ENCODE peak calls at places on chromosomes 6 and 20, in six cellular contexts. G is fibroblast of mammary gland, H is cardiac muscle cell, R is Peyer's patch, T is dorsolateral prefrontal cortex, F is endodermal cell. Q is an unnamed sample.

GRCh38 chr6:166469426-166469961 is 86.8 kb upstream of the MPC1 start:
- DNase-seq in G (no peak), H (no peak), R (no peak), T (no peak), F (no peak), Q (no peak)

GRCh38 chr20:1891263-1892121 is 3.7 kb upstream of the SIRPA start:
- DNase-seq in G (no peak), H (no peak), R (no peak), T (no peak), F (peak), Q (no peak)

GRCh38 chr6:150898390-150899170 is 33.1 kb downstream of the MTHFD1L start:
- DNase-seq in G (peak), H (no peak), R (no peak), T (no peak), F (no peak), Q (no peak)

GRCh38 chr6:5025911-5026819 is 22.3 kb upstream of the RPP40 start:
- DNase-seq in G (peak), H (peak), R (peak), T (no peak), F (peak), Q (no peak)

GRCh38 chr20:38225900-38226263 is 34.7 kb downstream of the KIAA1755 start:
- DNase-seq in G (no peak), H (peak), R (no peak), T (no peak), F (no peak), Q (no peak)

GRCh38 chr6:56243518-56244070 is 3.8 kb downstream of the COL21A1 start:
- DNase-seq in G (no peak), H (no peak), R (no peak), T (no peak), F (no peak), Q (no peak)

GRCh38 chr6:6678185-6678671 is 89.7 kb downstream of the LY86 start:
- DNase-seq in G (peak), H (peak), R (peak), T (no peak), F (peak), Q (no peak)

GRCh38 chr6:20688710-20689500 is 154.6 kb downstream of the CDKAL1 start:
- DNase-seq in G (peak), H (peak), R (no peak), T (no peak), F (peak), Q (no peak)

GRCh38 chr6:44054635-44055559 is 72.4 kb downstream of the MRPL14 start:
- DNase-seq in G (peak), H (no peak), R (no peak), T (no peak), F (no peak), Q (no peak)

GRCh38 chr6:39517763-39518162 is 195.3 kb upstream of the KCNK16 start:
- DNase-seq in G (no peak), H (peak), R (no peak), T (no peak), F (no peak), Q (no peak)

GRCh38 chr20:63011798-63012197 is 5.0 kb upstream of the BHLHE23 start:
- DNase-seq in G (no peak), H (no peak), R (no peak), T (no peak), F (no peak), Q (no peak)

GRCh38 chr6:168387426-168387825 is 53.6 kb upstream of the SMOC2 start:
- DNase-seq in G (no peak), H (no peak), R (no peak), T (no peak), F (no peak), Q (no peak)

GRCh38 chr6:131015630-131016263 is 47.3 kb downstream of the EPB41L2 start:
- DNase-seq in G (peak), H (peak), R (no peak), T (no peak), F (no peak), Q (no peak)

GRCh38 chr20:52494244-52494643 is 302.7 kb upstream of the ZFP64 start:
- DNase-seq in G (peak), H (peak), R (no peak), T (no peak), F (no peak), Q (peak)

GRCh38 chr20:2237059-2237458 is 58.7 kb upstream of the TGM3 start:
- DNase-seq in G (peak), H (peak), R (peak), T (peak), F (peak), Q (peak)

GRCh38 chr6:117206951-117207687 is 58.2 kb upstream of the VGLL2 start:
- DNase-seq in G (no peak), H (no peak), R (no peak), T (no peak), F (peak), Q (no peak)

GRCh38 chr6:52553158-52553557 is 23.7 kb downstream of the TRAM2 start:
- DNase-seq in G (no peak), H (no peak), R (no peak), T (no peak), F (no peak), Q (no peak)

GRCh38 chr20:18985551-18985950 is 172.0 kb downstream of the SCP2D1 start:
- DNase-seq in G (no peak), H (no peak), R (no peak), T (no peak), F (no peak), Q (no peak)

GRCh38 chr6:47064274-47064673 is 22.1 kb upstream of the ADGRF1 start:
- DNase-seq in G (no peak), H (no peak), R (no peak), T (no peak), F (no peak), Q (no peak)

GRCh38 chr20:8790442-8791074 is 278.3 kb upstream of the PLCB4 start:
- DNase-seq in G (peak), H (peak), R (peak), T (no peak), F (peak), Q (peak)

GRCh38 chr6:96620851-96621250 is 57.9 kb downstream of the FHL5 start:
- DNase-seq in G (no peak), H (no peak), R (no peak), T (no peak), F (no peak), Q (no peak)

GRCh38 chr6:56725257-56725656 is 82.6 kb upstream of the DST start:
- DNase-seq in G (no peak), H (no peak), R (no peak), T (no peak), F (no peak), Q (no peak)

GRCh38 chr6:12870033-12870432 is 153.5 kb downstream of the PHACTR1 start:
- DNase-seq in G (no peak), H (no peak), R (no peak), T (no peak), F (no peak), Q (no peak)

GRCh38 chr6:111727798-111728197 is 122.1 kb upstream of the TRAF3IP2 start:
- DNase-seq in G (peak), H (peak), R (no peak), T (no peak), F (no peak), Q (no peak)

GRCh38 chr6:143984670-143985069 is 23.4 kb downstream of the PLAGL1 start:
- DNase-seq in G (no peak), H (no peak), R (no peak), T (no peak), F (no peak), Q (no peak)

GRCh38 chr6:40436685-40437604 is 150.2 kb downstream of the LRFN2 start:
- DNase-seq in G (peak), H (peak), R (no peak), T (no peak), F (no peak), Q (no peak)

GRCh38 chr6:129659590-129660345 is 50.2 kb downstream of the ARHGAP18 start:
- DNase-seq in G (no peak), H (peak), R (peak), T (no peak), F (no peak), Q (no peak)

GRCh38 chr6:128463942-128464341 is 56.5 kb downstream of the PTPRK start:
- DNase-seq in G (no peak), H (peak), R (no peak), T (no peak), F (no peak), Q (no peak)

GRCh38 chr6:90477366-90477765 is 109.5 kb downstream of the MAP3K7 start:
- DNase-seq in G (no peak), H (no peak), R (no peak), T (no peak), F (no peak), Q (no peak)

GRCh38 chr6:90479603-90479926 is 107.3 kb downstream of the MAP3K7 start:
- DNase-seq in G (no peak), H (no peak), R (no peak), T (no peak), F (no peak), Q (no peak)

GRCh38 chr6:90478789-90479602 is 107.9 kb downstream of the MAP3K7 start:
- DNase-seq in G (peak), H (peak), R (peak), T (peak), F (peak), Q (peak)

GRCh38 chr6:90483116-90483839 is 103.6 kb downstream of the MAP3K7 start:
- DNase-seq in G (peak), H (peak), R (no peak), T (no peak), F (peak), Q (no peak)

DNA sequence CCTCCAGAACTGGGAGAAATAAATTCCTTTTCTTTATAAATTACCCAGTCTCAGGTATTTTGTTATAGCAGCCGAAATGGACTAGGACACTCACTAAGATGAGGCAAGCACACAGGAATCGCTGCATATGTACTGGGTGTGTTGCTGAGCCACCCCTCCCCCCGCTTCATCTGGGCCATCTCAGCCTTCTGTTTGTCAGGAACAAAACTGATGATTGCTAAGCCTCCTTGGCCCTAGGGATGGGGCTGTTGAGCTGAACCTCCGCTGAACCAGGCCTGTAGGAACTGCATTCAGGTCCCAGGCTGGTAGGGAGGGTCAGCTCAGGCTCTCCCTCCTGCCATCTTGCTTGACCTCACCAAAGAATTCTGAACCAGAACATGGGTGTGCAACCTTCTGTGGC is 108.6 kb downstream of the MAP3K7 start:
- DNase-seq in G (no peak), H (no peak), R (no peak), T (no peak), F (peak), Q (no peak)
- TF ChIP-seq CTCF in G (no peak), H (no peak), R (no peak), T (no peak), F (peak), Q (no peak)

GRCh38 chr20:24111858-24112257 is 123.3 kb upstream of the GGTLC1 start:
- DNase-seq in G (no peak), H (no peak), R (no peak), T (no peak), F (no peak), Q (no peak)
- TF ChIP-seq CTCF in G (no peak), H (no peak), R (no peak), T (no peak), F (peak), Q (no peak)

GRCh38 chr6:87487555-87487954 is 14.8 kb downstream of the SLC35A1 start:
- DNase-seq in G (no peak), H (peak), R (no peak), T (no peak), F (no peak), Q (peak)

GRCh38 chr6:87484491-87484890 is 11.7 kb downstream of the SLC35A1 start:
- DNase-seq in G (no peak), H (no peak), R (no peak), T (no peak), F (no peak), Q (no peak)

GRCh38 chr6:87481936-87482335 is 9.2 kb downstream of the SLC35A1 start:
- DNase-seq in G (no peak), H (no peak), R (no peak), T (no peak), F (no peak), Q (no peak)

GRCh38 chr6:87482382-87482781 is 9.6 kb downstream of the SLC35A1 start:
- DNase-seq in G (no peak), H (no peak), R (no peak), T (no peak), F (no peak), Q (no peak)

DNA sequence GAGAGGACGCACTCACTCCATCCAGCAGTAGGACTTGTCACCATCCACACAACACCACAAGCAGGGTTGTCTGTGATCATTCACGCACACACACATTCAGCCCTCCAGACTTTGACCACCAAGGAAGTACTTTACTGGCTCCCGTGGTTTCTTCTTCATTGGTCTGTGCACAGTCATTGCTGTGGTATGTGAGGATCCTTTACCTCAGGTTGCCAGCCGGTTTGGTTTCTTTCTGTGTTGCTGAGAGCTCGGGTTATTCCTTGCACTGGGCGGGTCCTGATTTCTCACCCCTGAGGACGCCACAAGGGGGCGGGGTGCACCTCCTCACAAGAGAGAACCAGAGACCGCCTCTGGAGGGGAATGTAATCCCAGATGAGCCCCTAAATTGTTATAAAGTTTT is 11.2 kb downstream of the SLC35A1 start:
- DNase-seq in G (peak), H (peak), R (no peak), T (no peak), F (peak), Q (no peak)
- TF ChIP-seq CTCF in G (peak), H (peak), R (no peak), T (no peak), F (peak), Q (no peak)

DNA sequence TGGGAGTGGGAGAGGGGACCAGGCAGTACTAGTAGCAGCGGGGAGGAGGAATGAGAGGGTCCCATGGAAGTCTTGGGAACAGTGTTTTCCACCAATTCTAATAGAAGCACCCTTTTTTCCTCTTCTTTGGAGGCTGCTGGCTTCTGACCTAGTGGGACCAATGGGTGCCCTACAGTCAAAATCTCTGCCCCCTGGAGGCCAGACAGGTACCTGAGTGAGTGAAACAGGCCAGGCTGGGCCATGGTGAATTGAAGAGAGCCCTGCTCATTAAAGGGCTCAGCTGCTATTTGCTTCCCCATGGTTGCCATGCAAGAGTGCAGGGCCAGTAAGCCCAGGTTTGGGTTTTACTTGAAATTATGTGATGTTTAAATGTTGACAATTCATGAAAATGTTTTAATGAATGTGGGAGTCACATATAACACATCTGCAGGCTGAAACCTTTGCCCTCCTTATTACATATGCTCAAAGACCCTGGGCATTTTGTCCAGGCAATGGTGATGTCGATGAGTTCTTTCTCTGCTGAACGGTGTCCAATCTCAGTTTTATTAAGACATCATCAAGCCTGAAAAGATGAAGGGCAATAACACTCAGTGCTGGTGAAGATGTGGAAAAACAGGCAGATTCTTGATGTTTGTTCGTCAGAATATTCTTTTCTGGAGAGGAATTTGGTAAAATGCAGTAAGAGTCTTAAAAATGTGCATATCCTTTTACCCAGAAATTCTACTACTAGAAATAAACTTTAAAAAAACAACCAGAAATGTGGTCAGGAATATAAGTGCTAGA is 42.3 kb upstream of the OCSTAMP start:
- DNase-seq in G (no peak), H (no peak), R (no peak), T (no peak), F (peak), Q (no peak)
- TF ChIP-seq CTCF in G (no peak), H (peak), R (no peak), T (no peak), F (peak), Q (no peak)

GRCh38 chr20:45892049-45892816 is 1.1 kb downstream of the CTSA start:
- DNase-seq in G (no peak), H (peak), R (no peak), T (no peak), F (peak), Q (no peak)
- TF ChIP-seq CTCF in G (peak), H (peak), R (no peak), T (no peak), F (peak), Q (peak)

DNA sequence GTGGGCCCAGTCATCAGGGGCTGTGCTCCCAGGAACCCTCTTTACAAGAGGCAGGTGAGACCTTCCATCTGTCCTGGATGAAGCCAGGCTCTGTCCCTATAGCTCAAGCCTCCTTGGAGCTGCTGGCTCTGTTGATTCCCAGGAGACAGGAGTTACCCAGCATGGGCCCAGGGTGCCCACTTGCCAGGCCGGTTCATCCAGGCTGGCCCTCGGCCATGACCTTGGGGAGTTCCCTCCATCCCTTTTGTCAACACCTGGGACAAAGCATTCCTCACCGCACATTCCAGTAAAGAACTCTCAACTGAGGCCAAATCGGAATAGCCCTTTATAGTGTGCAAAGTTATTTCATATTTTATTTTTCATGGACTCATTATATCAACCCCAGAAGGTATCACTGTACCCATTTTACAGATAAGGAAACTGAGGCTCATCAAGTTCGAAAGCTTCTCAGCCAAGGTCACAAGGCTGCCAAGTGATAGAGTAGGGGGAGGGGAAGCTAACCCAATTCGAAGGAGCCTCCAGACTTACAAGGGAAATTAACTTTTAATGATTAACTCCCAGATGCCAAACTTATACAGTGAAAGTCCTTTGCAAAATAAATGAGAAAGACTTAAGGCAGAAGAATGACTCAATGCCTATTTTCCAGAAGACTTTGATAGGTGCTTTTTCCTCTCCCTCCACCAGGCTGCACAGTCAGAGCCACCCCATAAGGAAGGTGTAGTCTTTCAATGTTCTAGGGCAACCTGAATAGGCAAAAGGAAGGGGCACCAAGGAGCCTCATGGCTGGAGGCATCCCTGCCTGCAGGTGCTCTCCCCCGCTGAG is 18.5 kb downstream of the SDC4 start:
- DNase-seq in G (no peak), H (no peak), R (no peak), T (no peak), F (no peak), Q (no peak)
- TF ChIP-seq CTCF in G (no peak), H (no peak), R (no peak), T (no peak), F (peak), Q (peak)

GRCh38 chr20:48544402-48545333 is 283.1 kb downstream of the PREX1 start:
- DNase-seq in G (no peak), H (no peak), R (no peak), T (no peak), F (peak), Q (no peak)
- TF ChIP-seq CTCF in G (no peak), H (no peak), R (no peak), T (no peak), F (peak), Q (no peak)

Q was measured in AG04450.